ENCODE peak calls at places on chromosomes 7 and 10, in seven cellular contexts. One of them, this sample, is unnamed.

GRCh38 chr10:44651395-44651661 is 259.8 kb upstream of the TMEM72 start:
- DNase-seq in fibroblast of lung: no peak
- DNase-seq in heart left ventricle: no peak
- DNase-seq in A549: no peak
- DNase-seq in lung: no peak
- DNase-seq in pancreas: no peak
- DNase-seq in HCT116: no peak
- DNase-seq in this sample: no peak

GRCh38 chr10:97428572-97428981 is 2.6 kb downstream of the PGAM1 start:
- DNase-seq in fibroblast of lung: no peak
- DNase-seq in heart left ventricle: no peak
- DNase-seq in A549: no peak
- DNase-seq in lung: no peak
- DNase-seq in pancreas: no peak
- DNase-seq in HCT116: no peak
- DNase-seq in this sample: no peak

GRCh38 chr10:48455392-48456151 is 149.1 kb downstream of the MAPK8 start:
- DNase-seq in fibroblast of lung: no peak
- DNase-seq in heart left ventricle: no peak
- DNase-seq in A549: no peak
- DNase-seq in lung: no peak
- DNase-seq in pancreas: no peak
- DNase-seq in HCT116: no peak
- DNase-seq in this sample: no peak

GRCh38 chr7:118867860-118868259 is 643.4 kb downstream of the ANKRD7 start:
- DNase-seq in fibroblast of lung: no peak
- DNase-seq in heart left ventricle: no peak
- DNase-seq in A549: no peak
- DNase-seq in lung: no peak
- DNase-seq in pancreas: no peak
- DNase-seq in HCT116: no peak
- DNase-seq in this sample: no peak

GRCh38 chr10:86258940-86259339 is 107.7 kb downstream of the GRID1 start:
- DNase-seq in fibroblast of lung: no peak
- DNase-seq in heart left ventricle: no peak
- DNase-seq in A549: no peak
- DNase-seq in lung: no peak
- DNase-seq in pancreas: no peak
- DNase-seq in HCT116: no peak
- DNase-seq in this sample: no peak

GRCh38 chr7:82194011-82194410 is 249.6 kb downstream of the CACNA2D1 start:
- DNase-seq in fibroblast of lung: peak
- DNase-seq in heart left ventricle: no peak
- DNase-seq in A549: peak
- DNase-seq in lung: no peak
- DNase-seq in pancreas: no peak
- DNase-seq in HCT116: no peak
- DNase-seq in this sample: no peak

GRCh38 chr10:79061441-79062315 is 7.1 kb upstream of the ZMIZ1 start:
- DNase-seq in fibroblast of lung: no peak
- DNase-seq in heart left ventricle: no peak
- DNase-seq in A549: no peak
- DNase-seq in lung: no peak
- DNase-seq in pancreas: peak
- DNase-seq in HCT116: no peak
- DNase-seq in this sample: no peak

GRCh38 chr7:32019008-32019578 is 51.1 kb downstream of the PDE1C start:
- DNase-seq in fibroblast of lung: no peak
- DNase-seq in heart left ventricle: no peak
- DNase-seq in A549: no peak
- DNase-seq in lung: no peak
- DNase-seq in pancreas: no peak
- DNase-seq in HCT116: no peak
- DNase-seq in this sample: no peak

GRCh38 chr7:107958764-107959526 is 44.0 kb downstream of the LAMB1 start:
- DNase-seq in fibroblast of lung: peak
- DNase-seq in heart left ventricle: no peak
- DNase-seq in A549: no peak
- DNase-seq in lung: no peak
- DNase-seq in pancreas: no peak
- DNase-seq in HCT116: no peak
- DNase-seq in this sample: no peak

GRCh38 chr10:82160291-82160690 is 285.3 kb downstream of the NRG3 start:
- DNase-seq in fibroblast of lung: no peak
- DNase-seq in heart left ventricle: no peak
- DNase-seq in A549: no peak
- DNase-seq in lung: no peak
- DNase-seq in pancreas: no peak
- DNase-seq in HCT116: no peak
- DNase-seq in this sample: no peak

GRCh38 chr7:149559711-149560110 is 62.1 kb upstream of the ZNF746 start:
- DNase-seq in fibroblast of lung: peak
- DNase-seq in heart left ventricle: no peak
- DNase-seq in A549: no peak
- DNase-seq in lung: no peak
- DNase-seq in pancreas: no peak
- DNase-seq in HCT116: no peak
- DNase-seq in this sample: no peak

GRCh38 chr10:114665406-114665805 is 7.3 kb upstream of the ABLIM1 start:
- DNase-seq in fibroblast of lung: no peak
- DNase-seq in heart left ventricle: no peak
- DNase-seq in A549: no peak
- DNase-seq in lung: no peak
- DNase-seq in pancreas: no peak
- DNase-seq in HCT116: no peak
- DNase-seq in this sample: no peak

GRCh38 chr10:96645191-96645721 is 58.4 kb upstream of the TM9SF3 start:
- DNase-seq in fibroblast of lung: no peak
- DNase-seq in heart left ventricle: peak
- DNase-seq in A549: no peak
- DNase-seq in lung: no peak
- DNase-seq in pancreas: no peak
- DNase-seq in HCT116: no peak
- DNase-seq in this sample: no peak

GRCh38 chr10:97456034-97456685 is 10.2 kb downstream of the ZDHHC16 start:
- DNase-seq in fibroblast of lung: no peak
- DNase-seq in heart left ventricle: no peak
- DNase-seq in A549: no peak
- DNase-seq in lung: no peak
- DNase-seq in pancreas: no peak
- DNase-seq in HCT116: no peak
- DNase-seq in this sample: no peak

GRCh38 chr7:112495820-112496462 is 15.2 kb downstream of the LSMEM1 start:
- DNase-seq in fibroblast of lung: peak
- DNase-seq in heart left ventricle: no peak
- DNase-seq in A549: peak
- DNase-seq in lung: no peak
- DNase-seq in pancreas: peak
- DNase-seq in HCT116: peak
- DNase-seq in this sample: peak

GRCh38 chr7:81515009-81515408 is 254.8 kb downstream of the HGF start:
- DNase-seq in fibroblast of lung: peak
- DNase-seq in heart left ventricle: no peak
- DNase-seq in A549: no peak
- DNase-seq in lung: no peak
- DNase-seq in pancreas: no peak
- DNase-seq in HCT116: no peak
- DNase-seq in this sample: no peak

GRCh38 chr7:77542399-77542798 is 5.3 kb downstream of the PTPN12 start:
- DNase-seq in fibroblast of lung: no peak
- DNase-seq in heart left ventricle: no peak
- DNase-seq in A549: no peak
- DNase-seq in lung: no peak
- DNase-seq in pancreas: no peak
- DNase-seq in HCT116: no peak
- DNase-seq in this sample: no peak

GRCh38 chr7:32479574-32480200 is 10.5 kb downstream of the LSM5 start:
- DNase-seq in fibroblast of lung: peak
- DNase-seq in heart left ventricle: no peak
- DNase-seq in A549: peak
- DNase-seq in lung: no peak
- DNase-seq in pancreas: no peak
- DNase-seq in HCT116: peak
- DNase-seq in this sample: peak

GRCh38 chr10:79159141-79159619 is 90.4 kb downstream of the ZMIZ1 start:
- DNase-seq in fibroblast of lung: peak
- DNase-seq in heart left ventricle: peak
- DNase-seq in A549: no peak
- DNase-seq in lung: no peak
- DNase-seq in pancreas: no peak
- DNase-seq in HCT116: no peak
- DNase-seq in this sample: no peak

GRCh38 chr10:34081948-34082347 is 733.1 kb downstream of the PARD3 start:
- DNase-seq in fibroblast of lung: no peak
- DNase-seq in heart left ventricle: no peak
- DNase-seq in A549: peak
- DNase-seq in lung: no peak
- DNase-seq in pancreas: no peak
- DNase-seq in HCT116: no peak
- DNase-seq in this sample: no peak

GRCh38 chr7:121544726-121545125 is 148.6 kb upstream of the FAM3C start:
- DNase-seq in fibroblast of lung: peak
- DNase-seq in heart left ventricle: no peak
- DNase-seq in A549: peak
- DNase-seq in lung: no peak
- DNase-seq in pancreas: no peak
- DNase-seq in HCT116: peak
- DNase-seq in this sample: no peak

GRCh38 chr7:92799446-92800211 is 36.7 kb downstream of the CDK6 start:
- DNase-seq in fibroblast of lung: no peak
- DNase-seq in heart left ventricle: no peak
- DNase-seq in A549: no peak
- DNase-seq in lung: no peak
- DNase-seq in pancreas: no peak
- DNase-seq in HCT116: no peak
- DNase-seq in this sample: no peak

GRCh38 chr7:74525881-74526280 is 72.2 kb downstream of the GTF2IRD1 start:
- DNase-seq in fibroblast of lung: no peak
- DNase-seq in heart left ventricle: no peak
- DNase-seq in A549: no peak
- DNase-seq in lung: no peak
- DNase-seq in pancreas: peak
- DNase-seq in HCT116: no peak
- DNase-seq in this sample: no peak

GRCh38 chr7:74527842-74528241 is 74.1 kb downstream of the GTF2IRD1 start:
- DNase-seq in fibroblast of lung: no peak
- DNase-seq in heart left ventricle: no peak
- DNase-seq in A549: no peak
- DNase-seq in lung: no peak
- DNase-seq in pancreas: peak
- DNase-seq in HCT116: no peak
- DNase-seq in this sample: no peak

GRCh38 chr7:74523015-74523414 is 69.3 kb downstream of the GTF2IRD1 start:
- DNase-seq in fibroblast of lung: no peak
- DNase-seq in heart left ventricle: no peak
- DNase-seq in A549: no peak
- DNase-seq in lung: no peak
- DNase-seq in pancreas: no peak
- DNase-seq in HCT116: no peak
- DNase-seq in this sample: no peak

GRCh38 chr7:74525140-74525539 is 71.4 kb downstream of the GTF2IRD1 start:
- DNase-seq in fibroblast of lung: no peak
- DNase-seq in heart left ventricle: no peak
- DNase-seq in A549: no peak
- DNase-seq in lung: no peak
- DNase-seq in pancreas: no peak
- DNase-seq in HCT116: no peak
- DNase-seq in this sample: no peak

GRCh38 chr7:74526780-74527179 is 73.1 kb downstream of the GTF2IRD1 start:
- DNase-seq in fibroblast of lung: no peak
- DNase-seq in heart left ventricle: no peak
- DNase-seq in A549: no peak
- DNase-seq in lung: no peak
- DNase-seq in pancreas: no peak
- DNase-seq in HCT116: no peak
- DNase-seq in this sample: no peak
- TF ChIP-seq CTCF in fibroblast of lung: no peak
- TF ChIP-seq CTCF in heart left ventricle: no peak
- TF ChIP-seq CTCF in A549: no peak
- TF ChIP-seq CTCF in lung: no peak
- TF ChIP-seq CTCF in pancreas: no peak
- TF ChIP-seq CTCF in HCT116: no peak
- TF ChIP-seq CTCF in this sample: no peak

GRCh38 chr7:2231992-2232765 is 566 bp downstream of the MAD1L1 start:
- DNase-seq in fibroblast of lung: no peak
- DNase-seq in heart left ventricle: no peak
- DNase-seq in A549: no peak
- DNase-seq in lung: no peak
- DNase-seq in pancreas: no peak
- DNase-seq in HCT116: no peak
- DNase-seq in this sample: peak
- TF ChIP-seq CTCF in fibroblast of lung: no peak
- TF ChIP-seq CTCF in heart left ventricle: no peak
- TF ChIP-seq CTCF in A549: no peak
- TF ChIP-seq CTCF in lung: no peak
- TF ChIP-seq CTCF in pancreas: no peak
- TF ChIP-seq CTCF in HCT116: no peak
- TF ChIP-seq CTCF in this sample: no peak

GRCh38 chr7:105751054-105751453 is 125.3 kb downstream of the ATXN7L1 start:
- DNase-seq in fibroblast of lung: no peak
- DNase-seq in heart left ventricle: no peak
- DNase-seq in A549: no peak
- DNase-seq in lung: no peak
- DNase-seq in pancreas: no peak
- DNase-seq in HCT116: no peak
- DNase-seq in this sample: no peak

GRCh38 chr7:105760549-105761447 is 115.6 kb downstream of the ATXN7L1 start:
- DNase-seq in fibroblast of lung: peak
- DNase-seq in heart left ventricle: no peak
- DNase-seq in A549: no peak
- DNase-seq in lung: no peak
- DNase-seq in pancreas: no peak
- DNase-seq in HCT116: no peak
- DNase-seq in this sample: no peak

GRCh38 chr7:105752671-105753275 is 123.6 kb downstream of the ATXN7L1 start:
- DNase-seq in fibroblast of lung: no peak
- DNase-seq in heart left ventricle: no peak
- DNase-seq in A549: no peak
- DNase-seq in lung: no peak
- DNase-seq in pancreas: no peak
- DNase-seq in HCT116: no peak
- DNase-seq in this sample: no peak

GRCh38 chr7:105759670-105760548 is 116.5 kb downstream of the ATXN7L1 start:
- DNase-seq in fibroblast of lung: peak
- DNase-seq in heart left ventricle: no peak
- DNase-seq in A549: peak
- DNase-seq in lung: no peak
- DNase-seq in pancreas: peak
- DNase-seq in HCT116: peak
- DNase-seq in this sample: peak

GRCh38 chr7:105756402-105756801 is 120.0 kb downstream of the ATXN7L1 start:
- DNase-seq in fibroblast of lung: no peak
- DNase-seq in heart left ventricle: no peak
- DNase-seq in A549: no peak
- DNase-seq in lung: no peak
- DNase-seq in pancreas: no peak
- DNase-seq in HCT116: no peak
- DNase-seq in this sample: no peak
- TF ChIP-seq CTCF in fibroblast of lung: no peak
- TF ChIP-seq CTCF in heart left ventricle: no peak
- TF ChIP-seq CTCF in A549: no peak
- TF ChIP-seq CTCF in lung: no peak
- TF ChIP-seq CTCF in pancreas: no peak
- TF ChIP-seq CTCF in HCT116: no peak
- TF ChIP-seq CTCF in this sample: no peak

GRCh38 chr7:29239638-29240037 is 45.1 kb downstream of the CHN2 start:
- DNase-seq in fibroblast of lung: no peak
- DNase-seq in heart left ventricle: no peak
- DNase-seq in A549: peak
- DNase-seq in lung: no peak
- DNase-seq in pancreas: no peak
- DNase-seq in HCT116: no peak
- DNase-seq in this sample: no peak
- TF ChIP-seq CTCF in fibroblast of lung: peak
- TF ChIP-seq CTCF in heart left ventricle: peak
- TF ChIP-seq CTCF in A549: peak
- TF ChIP-seq CTCF in lung: no peak
- TF ChIP-seq CTCF in pancreas: no peak
- TF ChIP-seq CTCF in HCT116: peak
- TF ChIP-seq CTCF in this sample: peak